ENCODE peak calls at places on chromosomes 13 and 19, in five cellular contexts. M is left lung, D is AG04450, P is C1 segment of cervical spinal cord, N is HuH-7.5. W is an unnamed sample.

GRCh38 chr13:87667686-87668085 is 3.5 kb upstream of the SLITRK5 start:
- DNase-seq in D (no peak), N (no peak), M (no peak), P (no peak), W (no peak)

GRCh38 chr13:110651726-110652230 is 36.4 kb downstream of the NAXD start:
- DNase-seq in P (no peak), D (no peak), M (peak; percentile 7), N (no peak), W (no peak)

GRCh38 chr19:2618611-2619010 is 83.9 kb downstream of the GNG7 start:
- DNase-seq in D (no peak), M (peak; percentile 91), N (no peak), P (no peak), W (no peak)

GRCh38 chr13:94749162-94749561 is 36.8 kb upstream of the SOX21 start:
- DNase-seq in P (no peak), N (no peak), M (no peak), D (no peak), W (no peak)

GRCh38 chr19:15934332-15935078 is at the start of gene CYP4F11:
- DNase-seq in D (no peak), N (no peak), M (no peak), P (peak; percentile 53), W (no peak)

GRCh38 chr19:46617566-46618079 is 7.3 kb downstream of the PTGIR start:
- DNase-seq in M (no peak), N (no peak), D (no peak), P (no peak), W (no peak)

GRCh38 chr19:41870401-41870873 is 6.6 kb upstream of the CD79A start:
- DNase-seq in N (no peak), P (no peak), D (no peak), M (no peak), W (no peak)

GRCh38 chr19:50510700-50511068 is 307 bp downstream of the JOSD2 start:
- DNase-seq in M (no peak), D (no peak), P (no peak), N (peak; percentile 67), W (no peak)

GRCh38 chr13:32195713-32196112 is 119.5 kb downstream of the ZAR1L start:
- DNase-seq in M (no peak), N (no peak), D (no peak), P (no peak), W (no peak)

GRCh38 chr13:85347251-85347650 is 452.0 kb downstream of the SLITRK6 start:
- DNase-seq in P (no peak), N (no peak), D (peak; percentile 2), M (no peak), W (peak; percentile 54)

GRCh38 chr19:40223135-40223822 is 3.2 kb downstream of the CCNP start:
- DNase-seq in D (no peak), P (no peak), M (no peak), N (no peak), W (no peak)

GRCh38 chr19:33502991-33503790 is 18.4 kb downstream of the PEPD start:
- DNase-seq in P (no peak), N (no peak), M (no peak), D (no peak), W (no peak)

GRCh38 chr19:29842471-29843179 is 30.8 kb downstream of the CCNE1 start:
- DNase-seq in M (no peak), D (no peak), P (no peak), N (no peak), W (no peak)

GRCh38 chr13:46182491-46182877 is 507 bp upstream of the LCP1 start:
- DNase-seq in M (no peak), P (no peak), N (no peak), D (no peak), W (no peak)

GRCh38 chr19:56083668-56084067 is 37.4 kb downstream of the ZNF787 start:
- DNase-seq in M (no peak), P (no peak), N (peak; percentile 22), D (no peak), W (no peak)

GRCh38 chr13:30132623-30133553 is 174.5 kb downstream of the KATNAL1 start:
- DNase-seq in P (peak; percentile 92), N (peak; percentile 77), M (peak; percentile 96), D (peak; percentile 81), W (peak; percentile 54)

GRCh38 chr13:33639158-33639557 is 178.8 kb upstream of the RFC3 start:
- DNase-seq in M (no peak), D (peak; percentile 34), P (no peak), N (no peak), W (no peak)

GRCh38 chr13:73722120-73722519 is 412.1 kb downstream of the KLF12 start:
- DNase-seq in D (peak; percentile 8), P (no peak), M (no peak), N (no peak), W (no peak)